ENCODE peak calls at places on chromosomes 3 and 15, in four cellular contexts. U is psoas muscle, G is fibroblast of mammary gland, Z is IMR-90. H is an unnamed sample.

GRCh38 chr3:129556358-129556695 is 13.4 kb downstream of the H1-8 start:
- DNase-seq in U (peak), Z (no peak), G (no peak), H (no peak)

GRCh38 chr3:48747703-48748102 is 30.7 kb upstream of the IP6K2 start:
- DNase-seq in Z (no peak), G (no peak), U (peak), H (no peak)

GRCh38 chr3:130700541-130700940 is 46.1 kb downstream of the PIK3R4 start:
- DNase-seq in G (peak), Z (peak), U (no peak), H (no peak)

GRCh38 chr3:49244589-49245205 is 32.3 kb downstream of the C3orf62 start:
- DNase-seq in G (no peak), U (no peak), Z (peak), H (peak)

GRCh38 chr3:95815828-95816227 is 998.6 kb upstream of the EPHA6 start:
- DNase-seq in U (no peak), G (peak), Z (no peak), H (no peak)

GRCh38 chr3:179949428-179949827 is 87.3 kb downstream of the PEX5L start:
- DNase-seq in U (no peak), G (no peak), Z (no peak), H (no peak)

GRCh38 chr3:192802957-192803899 is 75.9 kb upstream of the FGF12 start:
- DNase-seq in U (no peak), Z (peak), G (peak), H (peak)

GRCh38 chr3:110755345-110755744 is 316.3 kb upstream of the NECTIN3 start:
- DNase-seq in U (no peak), G (no peak), Z (no peak), H (no peak)

GRCh38 chr15:96273317-96274086 is 57.0 kb upstream of the NR2F2 start:
- DNase-seq in Z (peak), G (peak), U (no peak), H (peak)

GRCh38 chr3:154181127-154181691 is 60.0 kb downstream of the ARHGEF26 start:
- DNase-seq in G (no peak), Z (no peak), U (no peak), H (peak)

GRCh38 chr3:143764840-143765239 is 83.4 kb downstream of the SLC9A9 start:
- DNase-seq in Z (no peak), G (no peak), U (no peak), H (no peak)

GRCh38 chr15:52288051-52288942 is 7.3 kb downstream of the MYO5C start:
- DNase-seq in G (no peak), U (no peak), Z (peak), H (peak)

GRCh38 chr3:159764211-159765024 is 224.2 kb upstream of the IL12A start:
- DNase-seq in U (peak), Z (peak), G (peak), H (peak)

GRCh38 chr15:38611228-38611627 is 46.6 kb upstream of the RASGRP1 start:
- DNase-seq in U (no peak), Z (no peak), G (no peak), H (peak)

GRCh38 chr3:131804565-131805133 is 230.2 kb downstream of the CPNE4 start:
- DNase-seq in U (no peak), G (no peak), Z (no peak), H (no peak)

GRCh38 chr15:70892912-70893560 is 410 bp downstream of the LRRC49 start:
- DNase-seq in U (no peak), G (peak), Z (peak), H (peak)

GRCh38 chr3:122186372-122186771 is 2.9 kb downstream of the CASR start:
- DNase-seq in U (no peak), Z (no peak), G (no peak), H (no peak)

GRCh38 chr15:73695773-73696640 is 11.8 kb downstream of the CD276 start:
- DNase-seq in Z (no peak), G (no peak), U (peak), H (no peak)

GRCh38 chr3:189988322-189988721 is 132.4 kb downstream of the P3H2 start:
- DNase-seq in G (no peak), U (no peak), Z (no peak), H (no peak)

GRCh38 chr3:184015381-184016019 is 2.2 kb downstream of the ABCC5 start:
- DNase-seq in G (peak), U (peak), Z (peak), H (no peak)

GRCh38 chr3:73143821-73144237 is 82.4 kb downstream of the EBLN2 start:
- DNase-seq in Z (no peak), U (no peak), G (peak), H (peak)

GRCh38 chr15:65208656-65209055 is 2.6 kb downstream of the CILP start:
- DNase-seq in Z (no peak), U (no peak), G (no peak), H (no peak)

GRCh38 chr3:132006605-132007204 is 28.1 kb downstream of the CPNE4 start:
- DNase-seq in Z (peak), U (no peak), G (peak), H (peak)

GRCh38 chr3:152611905-152612304 is 223.0 kb upstream of the P2RY1 start:
- DNase-seq in G (no peak), Z (no peak), U (no peak), H (no peak)

GRCh38 chr15:45919806-45920205 is 285.0 kb downstream of the SQOR start:
- DNase-seq in G (peak), Z (peak), U (no peak), H (peak)

GRCh38 chr3:190847423-190847822 is 15.1 kb downstream of the GMNC start:
- DNase-seq in Z (no peak), U (no peak), G (no peak), H (no peak)

GRCh38 chr3:23501201-23501824 is 298.2 kb downstream of the UBE2E2 start:
- DNase-seq in Z (peak), G (peak), U (no peak), H (peak)

GRCh38 chr15:83053151-83053550 is 13.9 kb downstream of the BTBD1 start:
- DNase-seq in U (no peak), Z (peak), G (peak), H (peak)

GRCh38 chr15:66505430-66505811 is 295 bp downstream of the ZWILCH start:
- DNase-seq in U (no peak), G (peak), Z (peak), H (peak)

GRCh38 chr3:48039487-48040190 is 23.4 kb upstream of the MAP4 start:
- DNase-seq in Z (peak), U (no peak), G (peak), H (peak)

GRCh38 chr15:95557226-95558046 is 773.1 kb upstream of the NR2F2 start:
- DNase-seq in Z (peak), U (no peak), G (peak), H (peak)

GRCh38 chr15:101187820-101188516 is 63.9 kb downstream of the CHSY1 start:
- DNase-seq in Z (peak), U (no peak), G (peak), H (no peak)

GRCh38 chr3:13504161-13504831 is 24.2 kb downstream of the HDAC11 start:
- DNase-seq in U (peak), Z (peak), G (no peak), H (peak)

GRCh38 chr3:66196633-66197032 is 24.2 kb upstream of the SLC25A26 start:
- DNase-seq in U (no peak), Z (peak), G (peak), H (no peak)

GRCh38 chr15:33145447-33145846 is 49.1 kb downstream of the FMN1 start:
- DNase-seq in G (no peak), U (no peak), Z (no peak), H (peak)

GRCh38 chr15:90201944-90202375 is 830 bp downstream of the SEMA4B start:
- DNase-seq in U (no peak), G (no peak), Z (no peak), H (no peak)

GRCh38 chr3:137764001-137764433 is at the start of gene SOX14:
- DNase-seq in U (no peak), G (no peak), Z (no peak), H (peak)

GRCh38 chr3:122514123-122515019 is at the start of gene KPNA1:
- DNase-seq in Z (peak), G (peak), U (peak), H (peak)

GRCh38 chr3:120113128-120114116 is 19.2 kb upstream of the GSK3B start:
- DNase-seq in Z (peak), G (peak), U (no peak), H (peak)

DNA sequence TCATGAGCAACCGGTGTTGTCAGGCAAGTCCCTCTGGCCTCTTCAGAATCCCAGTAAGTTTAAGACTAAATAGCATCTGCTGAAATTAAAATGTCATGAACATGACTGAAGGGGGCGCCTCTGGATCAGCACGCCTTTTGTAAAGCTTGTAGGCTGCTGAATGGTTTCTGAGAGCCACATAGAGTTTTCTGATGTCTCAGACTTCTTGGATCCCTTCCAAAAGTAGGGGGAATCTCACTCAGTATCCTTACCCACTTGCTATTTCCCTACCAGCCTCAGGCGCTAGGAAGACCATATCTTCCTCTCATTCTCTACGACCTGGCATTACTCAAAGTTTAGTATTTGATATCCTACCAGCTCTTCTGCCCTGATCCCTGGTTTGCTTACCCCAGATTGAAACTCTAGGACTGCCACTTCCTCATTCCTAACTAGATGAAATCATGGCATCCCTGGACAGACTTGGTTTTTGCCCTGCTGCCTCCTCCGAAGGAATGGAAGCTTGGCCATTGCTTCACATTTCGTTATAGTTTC is 62.7 kb upstream of the CD47 start:
- DNase-seq in G (peak), Z (peak), U (no peak), H (peak)
- TF ChIP-seq CTCF in G (peak), Z (peak), U (no peak), H (peak)

GRCh38 chr15:29749365-29750086 is 72.7 kb downstream of the TJP1 start:
- DNase-seq in Z (no peak), G (no peak), U (no peak), H (no peak)

GRCh38 chr15:29750754-29751153 is 71.5 kb downstream of the TJP1 start:
- DNase-seq in U (no peak), G (no peak), Z (no peak), H (no peak)

DNA sequence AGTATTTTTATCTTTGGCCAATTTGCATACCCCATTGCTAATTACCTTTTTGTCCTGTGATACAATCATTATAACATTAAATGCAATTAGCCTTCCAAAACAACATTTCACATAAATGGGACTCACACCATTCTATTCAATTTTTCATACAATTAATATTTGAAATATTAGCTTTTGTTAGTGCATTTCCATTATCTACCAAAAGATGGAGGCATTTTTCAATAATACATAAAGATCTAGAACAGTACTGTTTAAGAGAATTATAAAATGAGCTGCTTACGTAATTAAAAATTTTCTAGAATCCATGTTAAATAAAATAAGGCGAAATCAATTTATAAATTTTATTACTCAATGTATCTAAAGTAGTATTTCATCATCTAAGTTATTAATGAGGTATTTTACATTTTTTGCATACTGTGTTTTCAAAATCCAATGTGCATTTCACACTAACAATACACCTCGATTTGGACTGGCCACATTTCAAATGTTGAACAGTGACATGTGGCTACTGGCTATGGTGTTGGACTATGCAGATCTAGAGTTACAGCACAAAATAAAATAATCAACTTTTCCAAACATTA is 74.3 kb downstream of the TJP1 start:
- DNase-seq in U (no peak), Z (peak), G (peak), H (no peak)
- TF ChIP-seq CTCF in U (peak), Z (peak), G (peak), H (peak)

GRCh38 chr3:169574531-169574930 is 89.0 kb downstream of the MECOM start:
- DNase-seq in U (no peak), G (no peak), Z (no peak), H (no peak)

GRCh38 chr3:169575381-169575780 is 88.1 kb downstream of the MECOM start:
- DNase-seq in Z (peak), U (no peak), G (peak), H (peak)

GRCh38 chr3:169579086-169579485 is 84.4 kb downstream of the MECOM start:
- DNase-seq in G (no peak), U (no peak), Z (no peak), H (no peak)

GRCh38 chr3:169578381-169578780 is 85.1 kb downstream of the MECOM start:
- DNase-seq in U (no peak), Z (no peak), G (no peak), H (no peak)

GRCh38 chr3:169573129-169573528 is 90.4 kb downstream of the MECOM start:
- DNase-seq in G (no peak), U (no peak), Z (no peak), H (no peak)
- TF ChIP-seq CTCF in G (no peak), U (no peak), Z (peak), H (no peak)

DNA sequence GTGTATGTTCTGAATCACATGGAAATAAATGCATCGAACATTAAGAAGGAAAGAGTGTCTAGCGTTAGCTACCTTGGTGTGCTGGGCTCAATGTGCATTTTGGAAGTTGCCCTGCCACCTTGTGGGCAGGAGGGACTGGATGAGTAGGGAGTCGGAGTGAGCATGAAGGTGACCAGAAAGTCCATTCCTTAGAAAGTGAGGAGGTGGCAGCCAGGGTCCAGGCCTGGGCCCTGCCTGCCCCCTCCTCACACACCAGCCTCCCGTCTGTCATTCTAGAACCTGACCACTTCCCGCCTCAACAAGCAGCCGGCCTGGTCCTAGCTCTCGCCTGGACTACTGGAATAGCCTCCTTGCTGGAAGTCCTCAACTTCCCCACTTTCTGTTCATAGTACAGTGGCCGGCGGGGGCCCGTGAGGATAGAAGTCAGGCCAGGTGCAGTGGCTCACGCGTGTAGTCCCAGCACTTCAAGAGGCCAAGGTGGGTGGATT is 10.2 kb upstream of the GATA2 start:
- DNase-seq in Z (no peak), U (no peak), G (no peak), H (peak)
- TF ChIP-seq CTCF in Z (peak), U (no peak), G (peak), H (peak)

GRCh38 chr3:186722457-186722856 is 5.3 kb downstream of the KNG1 start:
- DNase-seq in U (no peak), G (peak), Z (no peak), H (peak)

GRCh38 chr3:186724911-186725310 is 7.8 kb downstream of the KNG1 start:
- DNase-seq in U (no peak), Z (no peak), G (no peak), H (no peak)

GRCh38 chr3:186717039-186717457 is at the start of gene KNG1:
- DNase-seq in U (no peak), G (no peak), Z (no peak), H (no peak)

DNA sequence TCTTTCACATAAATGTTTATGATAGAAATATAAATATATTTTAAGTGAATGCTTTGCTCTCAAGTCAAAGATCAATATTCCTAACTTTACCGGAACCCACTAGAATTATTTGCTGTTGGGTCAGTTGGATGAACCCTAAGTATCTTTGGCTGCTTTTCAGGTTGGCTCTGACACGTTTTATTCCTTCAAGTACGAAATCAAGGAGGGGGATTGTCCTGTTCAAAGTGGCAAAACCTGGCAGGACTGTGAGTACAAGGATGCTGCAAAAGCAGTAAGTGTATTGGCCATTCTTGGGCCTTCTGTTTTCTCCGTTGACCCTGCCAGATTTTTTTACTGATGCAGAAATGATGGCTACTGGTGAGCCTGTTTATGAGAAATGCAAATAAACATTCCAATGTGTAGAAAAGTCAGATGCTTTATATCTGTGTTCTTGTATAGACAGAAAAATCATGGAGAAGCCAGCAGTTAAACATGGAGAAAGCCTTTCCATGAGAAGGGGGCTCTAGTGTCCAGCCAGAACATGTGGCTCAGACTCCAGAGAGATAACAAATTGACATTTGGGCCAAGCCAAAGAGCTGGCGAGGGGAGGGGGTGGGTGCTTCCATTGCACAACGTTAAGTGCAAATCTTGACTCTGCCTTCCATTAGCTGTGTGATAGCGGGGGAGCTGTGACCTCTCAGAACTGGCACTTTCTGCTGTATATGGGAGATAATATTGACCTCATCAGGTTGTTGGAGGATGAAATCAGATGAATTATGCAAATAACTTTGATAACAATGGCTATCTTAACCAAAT is 3.0 kb downstream of the KNG1 start:
- DNase-seq in G (no peak), Z (no peak), U (no peak), H (no peak)
- TF ChIP-seq CTCF in G (no peak), Z (no peak), U (no peak), H (no peak)

GRCh38 chr3:63331520-63331919 is 53.4 kb downstream of the SYNPR start:
- DNase-seq in Z (no peak), G (no peak), U (no peak), H (no peak)

GRCh38 chr3:63328386-63328785 is 50.3 kb downstream of the SYNPR start:
- DNase-seq in Z (peak), U (no peak), G (peak), H (peak)

DNA sequence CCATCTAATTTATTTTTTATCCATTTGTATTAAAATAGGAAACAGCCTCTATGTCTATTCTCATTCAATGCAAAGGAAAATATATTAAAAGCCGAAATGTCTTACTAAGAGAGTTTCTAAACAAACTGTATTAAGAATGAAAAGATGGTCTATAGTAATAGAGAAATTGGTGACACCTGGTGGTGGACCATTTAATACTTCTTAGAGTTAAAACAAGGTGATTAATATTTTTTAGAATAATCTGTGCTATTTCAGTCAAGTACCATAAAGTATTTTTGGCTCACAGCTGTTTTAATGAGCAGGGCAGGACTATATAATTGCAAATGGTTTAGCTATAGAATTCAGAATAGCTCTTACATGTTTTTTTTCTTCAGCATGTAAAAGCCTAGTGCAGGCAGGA is 55.7 kb downstream of the SYNPR start:
- DNase-seq in G (peak), Z (peak), U (no peak), H (peak)
- TF ChIP-seq CTCF in G (peak), Z (peak), U (no peak), H (peak)

DNA sequence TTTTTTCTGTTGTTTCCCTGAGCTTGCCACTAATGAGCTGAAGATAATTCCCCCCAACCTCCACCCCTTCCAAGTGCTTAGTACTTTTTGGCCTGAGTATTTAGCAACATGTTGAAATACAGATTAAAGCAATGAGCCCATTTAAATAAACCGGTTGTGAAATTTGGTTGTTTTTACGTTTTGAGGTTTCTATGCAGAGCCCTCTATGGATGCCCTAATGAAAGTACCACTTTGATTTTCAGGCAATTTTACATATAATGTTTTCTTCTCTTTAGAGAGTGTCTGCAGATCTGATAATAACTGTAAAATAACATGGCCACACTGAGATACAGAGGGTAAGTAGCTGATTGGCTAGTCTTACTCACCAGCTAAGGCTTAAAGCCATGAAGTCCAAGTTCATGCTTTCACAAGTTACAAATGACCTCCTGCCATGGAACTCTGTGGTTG is 139.4 kb upstream of the SLC7A14 start:
- DNase-seq in Z (peak), U (no peak), G (peak), H (no peak)
- TF ChIP-seq CTCF in Z (no peak), U (no peak), G (peak), H (no peak)